ENCODE peak calls at places on chromosomes 12 and 14, in five cellular contexts. R, A, G, I and H are unnamed samples.
A peak's percentile ranks its signal among the peaks of the same experiment; 100 is the strongest.

GRCh38 chr12:62438098-62438692 is 28.4 kb upstream of the MON2 start:
- DNase-seq in R (peak; percentile 31), A (peak; percentile 66), G (peak; percentile 56), I (peak; percentile 27), H (peak; percentile 78)

GRCh38 chr14:37047996-37048395 is 124.4 kb downstream of the SLC25A21 start:
- DNase-seq in R (peak; percentile 32), A (no peak), G (no peak), I (no peak), H (no peak)

GRCh38 chr12:6547987-6548386 is 7.9 kb downstream of the IFFO1 start:
- DNase-seq in R (no peak), A (no peak), G (peak; percentile 67), I (no peak), H (no peak)

GRCh38 chr12:124087251-124088141 is 114.5 kb downstream of the ZNF664 start:
- DNase-seq in R (no peak), A (no peak), G (no peak), I (no peak), H (no peak)

GRCh38 chr14:64937176-64937820 is 5.2 kb downstream of the GPX2 start:
- DNase-seq in R (no peak), A (no peak), G (no peak), I (no peak), H (no peak)

GRCh38 chr12:65824314-65824563 is at the start of gene HMGA2:
- DNase-seq in R (no peak), A (no peak), G (peak; percentile 28), I (no peak), H (no peak)

GRCh38 chr12:130131025-130131424 is 31.2 kb upstream of the FZD10 start:
- DNase-seq in R (no peak), A (no peak), G (no peak), I (no peak), H (no peak)

GRCh38 chr12:120579179-120579578 is 2.0 kb downstream of the POP5 start:
- DNase-seq in R (no peak), A (no peak), G (no peak), I (no peak), H (no peak)

GRCh38 chr12:57744194-57744776 is 554 bp upstream of the TSPAN31 start:
- DNase-seq in R (no peak), A (peak; percentile 61), G (peak; percentile 85), I (no peak), H (peak; percentile 95)